ENCODE peak calls at places on chromosomes 7 and 10, in seven cellular contexts. P is bronchial epithelial cell, N is foreskin keratinocyte, E is WERI-Rb-1, R is endothelial cell of umbilical vein, K is breast epithelium, A is GM06990. C is an unnamed sample.

GRCh38 chr7:15780271-15780670 is 93.8 kb upstream of the MEOX2 start:
- DNase-seq in P (peak), N (peak), E (no peak), R (peak), K (no peak), A (no peak), C (no peak)

GRCh38 chr7:46534593-46535271 is 613.7 kb upstream of the IGFBP3 start:
- DNase-seq in P (no peak), N (no peak), E (no peak), R (peak), K (no peak), A (no peak), C (no peak)

GRCh38 chr7:154497751-154498150 is 445.6 kb downstream of the DPP6 start:
- DNase-seq in P (no peak), N (no peak), E (no peak), R (no peak), K (no peak), A (no peak), C (no peak)

GRCh38 chr7:69349291-69349690 is 249.0 kb upstream of the AUTS2 start:
- DNase-seq in P (no peak), N (no peak), E (no peak), R (no peak), K (no peak), A (no peak), C (no peak)

GRCh38 chr10:51468424-51468823 is 231.0 kb downstream of the CSTF2T start:
- DNase-seq in P (peak), N (no peak), E (no peak), R (peak), K (no peak), A (no peak), C (no peak)

GRCh38 chr10:69329721-69330178 is 51.5 kb downstream of the HK1 start:
- DNase-seq in P (no peak), N (no peak), E (no peak), R (no peak), K (no peak), A (no peak), C (no peak)

GRCh38 chr10:132685121-132685891 is 100.6 kb downstream of the NKX6-2 start:
- DNase-seq in P (peak), N (no peak), E (no peak), R (no peak), K (no peak), A (no peak), C (peak)

GRCh38 chr7:157907998-157908782 is 571.4 kb downstream of the DNAJB6 start:
- DNase-seq in P (no peak), N (no peak), E (no peak), R (no peak), K (no peak), A (no peak), C (no peak)

GRCh38 chr10:47438857-47439474 is 44.9 kb downstream of the ANXA8 start:
- DNase-seq in P (peak), N (peak), E (peak), R (peak), K (peak), A (no peak), C (peak)

DNA sequence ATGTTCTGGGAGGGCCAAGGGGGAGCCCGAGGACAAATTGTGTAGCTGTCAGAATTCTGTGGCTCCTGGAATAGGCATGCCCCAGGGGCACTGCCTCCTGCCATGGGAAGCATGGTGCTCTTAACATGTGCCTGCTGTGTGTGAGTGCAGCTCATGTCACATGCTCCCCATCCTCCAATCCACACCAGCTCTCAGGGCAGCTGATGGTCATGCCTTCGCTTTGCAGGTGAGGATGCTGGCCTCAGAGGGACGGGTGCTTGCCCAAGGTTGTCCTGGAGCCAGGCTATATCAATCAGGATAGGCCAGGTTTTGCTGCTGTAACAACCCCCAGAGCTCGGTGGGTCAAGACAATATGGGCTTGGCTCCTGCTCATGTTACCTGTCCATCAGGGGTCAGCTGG is 303.4 kb downstream of the RPS24 start:
- DNase-seq in P (no peak), N (no peak), E (no peak), R (no peak), K (no peak), A (no peak), C (no peak)
- TF ChIP-seq CTCF in P (no peak), N (no peak), E (no peak), R (no peak), K (no peak), A (no peak), C (no peak)

GRCh38 chr10:35824704-35825103 is 182.6 kb upstream of the FZD8 start:
- DNase-seq in P (no peak), N (no peak), E (no peak), R (no peak), K (no peak), A (no peak), C (no peak)

GRCh38 chr10:35819736-35820135 is 177.6 kb upstream of the FZD8 start:
- DNase-seq in P (no peak), N (no peak), E (no peak), R (no peak), K (no peak), A (no peak), C (no peak)

GRCh38 chr10:35819011-35819410 is 176.9 kb upstream of the FZD8 start:
- DNase-seq in P (no peak), N (no peak), E (no peak), R (no peak), K (no peak), A (no peak), C (no peak)

GRCh38 chr10:35821339-35821911 is 179.3 kb upstream of the FZD8 start:
- DNase-seq in P (peak), N (peak), E (peak), R (no peak), K (no peak), A (peak), C (no peak)

DNA sequence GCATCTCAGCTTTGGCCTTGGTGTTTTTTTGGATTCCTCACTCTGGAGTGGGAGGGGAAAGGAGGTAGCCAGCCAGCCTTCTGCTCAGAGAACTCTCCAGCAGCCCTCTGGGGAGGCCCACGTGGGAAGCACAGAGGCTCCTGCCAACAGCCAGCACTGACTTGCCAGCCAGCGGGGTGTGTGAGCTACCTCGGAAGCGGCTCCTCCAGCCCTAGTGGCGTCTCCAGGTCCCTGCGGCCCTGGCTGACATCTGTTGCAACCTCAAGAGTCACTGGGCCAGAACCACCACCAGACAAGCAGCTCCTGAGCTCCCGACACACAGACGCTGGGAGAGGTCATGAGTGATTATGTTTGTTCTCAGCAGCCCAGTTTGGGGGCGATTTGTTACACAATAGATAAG is 180.2 kb upstream of the FZD8 start:
- DNase-seq in P (peak), N (peak), E (peak), R (no peak), K (peak), A (peak), C (no peak)
- TF ChIP-seq CTCF in P (peak), N (peak), E (peak), R (no peak), K (peak), A (no peak), C (no peak)

GRCh38 chr10:112471878-112472487 is 25.0 kb downstream of the VTI1A start:
- DNase-seq in P (peak), N (no peak), E (no peak), R (peak), K (no peak), A (no peak), C (peak)

GRCh38 chr10:112475565-112476233 is 28.7 kb downstream of the VTI1A start:
- DNase-seq in P (peak), N (no peak), E (no peak), R (peak), K (no peak), A (no peak), C (no peak)
- TF ChIP-seq CTCF in P (peak), N (peak), E (peak), R (peak), K (peak), A (peak), C (peak)

GRCh38 chr7:122095642-122096041 is 48.4 kb downstream of the AASS start:
- DNase-seq in P (no peak), N (no peak), E (no peak), R (no peak), K (no peak), A (no peak), C (no peak)

GRCh38 chr7:122092964-122093797 is 50.9 kb downstream of the AASS start:
- DNase-seq in P (peak), N (peak), E (peak), R (peak), K (peak), A (peak), C (peak)
- TF ChIP-seq CTCF in P (peak), N (peak), E (peak), R (peak), K (peak), A (peak), C (peak)

GRCh38 chr7:113015038-113015645 is 71.5 kb downstream of the GPR85 start:
- DNase-seq in P (peak), N (no peak), E (no peak), R (peak), K (no peak), A (no peak), C (peak)
- TF ChIP-seq CTCF in P (peak), N (peak), E (no peak), R (peak), K (no peak), A (peak), C (peak)

GRCh38 chr10:20853276-20853675 is 43.8 kb downstream of the NEBL start:
- DNase-seq in P (no peak), N (no peak), E (no peak), R (no peak), K (no peak), A (no peak), C (no peak)

GRCh38 chr10:20852303-20852702 is 44.8 kb downstream of the NEBL start:
- DNase-seq in P (no peak), N (no peak), E (no peak), R (no peak), K (no peak), A (no peak), C (no peak)

GRCh38 chr10:20858292-20859124 is 38.6 kb downstream of the NEBL start:
- DNase-seq in P (peak), N (no peak), E (no peak), R (peak), K (no peak), A (peak), C (peak)

GRCh38 chr10:20856484-20856883 is 40.6 kb downstream of the NEBL start:
- DNase-seq in P (no peak), N (no peak), E (no peak), R (no peak), K (no peak), A (no peak), C (no peak)

GRCh38 chr10:20855398-20856038 is 41.6 kb downstream of the NEBL start:
- DNase-seq in P (peak), N (no peak), E (no peak), R (peak), K (no peak), A (no peak), C (peak)
- TF ChIP-seq CTCF in P (peak), N (peak), E (no peak), R (no peak), K (peak), A (peak), C (peak)

GRCh38 chr10:74164641-74165529 is 13.9 kb downstream of the ADK start:
- DNase-seq in P (no peak), N (no peak), E (no peak), R (peak), K (no peak), A (no peak), C (no peak)
- TF ChIP-seq CTCF in P (no peak), N (no peak), E (no peak), R (no peak), K (no peak), A (no peak), C (no peak)

DNA sequence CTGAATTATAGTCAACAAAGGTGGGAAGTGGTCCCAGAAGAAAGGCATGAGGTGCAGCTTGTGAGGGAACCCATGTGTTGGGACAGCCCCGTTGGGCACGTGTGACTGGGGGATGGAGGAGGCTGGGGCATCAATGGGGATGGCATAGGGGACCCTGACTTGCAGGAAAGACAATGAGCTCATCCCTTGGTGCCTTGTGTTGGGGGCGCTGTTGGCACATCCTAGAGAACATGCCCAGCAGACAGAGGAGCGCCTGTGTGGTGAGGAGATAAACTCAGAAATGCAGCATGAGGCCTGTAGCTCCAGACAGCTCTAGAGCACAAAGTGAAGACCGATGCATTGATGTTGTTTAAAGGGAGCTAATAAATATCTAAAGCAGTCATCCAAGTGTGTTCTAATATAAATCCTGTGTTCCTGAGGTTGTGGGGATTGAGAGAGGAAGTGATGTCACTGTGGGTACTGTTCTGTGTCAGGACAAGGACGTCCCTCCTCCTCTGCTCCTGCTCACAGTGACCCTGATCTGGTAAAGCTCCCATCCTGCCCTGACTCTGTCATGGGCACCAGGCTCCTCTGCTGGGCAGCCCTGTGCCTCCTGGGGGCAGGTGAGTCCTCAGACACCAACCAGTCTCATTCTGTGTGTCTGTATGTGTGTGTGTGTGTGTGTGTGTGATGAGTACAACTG is 126.1 kb upstream of the PRSS58 start:
- DNase-seq in P (no peak), N (no peak), E (no peak), R (no peak), K (no peak), A (no peak), C (no peak)
- TF ChIP-seq CTCF in P (no peak), N (no peak), E (no peak), R (no peak), K (no peak), A (no peak), C (no peak)

DNA sequence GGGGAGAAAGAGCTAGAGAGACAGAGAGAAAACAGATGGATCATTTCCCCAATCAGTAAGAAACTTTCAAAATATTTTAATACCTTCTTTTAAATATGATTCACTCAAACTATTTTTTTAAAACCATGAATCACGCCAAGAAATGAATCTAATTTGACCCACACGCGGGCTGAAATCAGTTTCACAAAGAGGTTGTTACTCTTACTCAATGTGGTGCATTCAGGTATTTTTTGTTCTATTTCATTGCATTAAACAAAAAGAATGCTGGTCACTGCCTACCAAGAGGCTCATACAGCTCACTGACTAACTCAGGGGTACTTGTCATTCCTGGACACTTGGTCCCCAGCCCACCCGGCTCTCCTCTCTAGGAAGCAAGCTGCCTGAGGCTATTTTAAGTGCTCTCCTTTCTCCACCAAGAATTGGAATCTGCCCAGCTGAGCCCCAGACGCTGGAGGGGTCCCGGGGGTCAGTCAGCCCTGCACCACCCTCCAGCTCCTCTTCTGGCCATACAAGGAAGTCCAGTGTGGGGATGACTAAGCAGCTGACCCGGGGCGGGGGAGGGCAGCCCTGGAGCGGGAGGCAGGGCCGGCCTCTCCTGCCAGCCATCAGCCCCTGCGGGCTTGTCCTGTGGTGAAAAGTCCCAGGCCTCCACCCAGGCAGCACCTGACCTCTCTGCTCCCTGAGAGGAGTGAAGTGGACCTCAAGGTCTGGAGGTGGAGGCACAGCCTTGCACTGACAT is 21.7 kb upstream of the PFKP start:
- DNase-seq in P (peak), N (peak), E (no peak), R (peak), K (no peak), A (no peak), C (peak)
- TF ChIP-seq CTCF in P (no peak), N (no peak), E (no peak), R (peak), K (no peak), A (no peak), C (no peak)

GRCh38 chr7:98251844-98252639 is at the start of gene TECPR1:
- DNase-seq in P (peak), N (peak), E (peak), R (peak), K (peak), A (peak), C (peak)
- TF ChIP-seq CTCF in P (peak), N (no peak), E (no peak), R (no peak), K (no peak), A (no peak), C (no peak)